ENCODE peak calls at places on chromosome 15, in five cellular contexts. I, D, T, P and U are unnamed samples.
A peak's percentile ranks its signal among the peaks of the same experiment; 100 is the strongest.

GRCh38 chr15:49415171-49415570 is 7.9 kb upstream of the FGF7 start:
- DNase-seq in D (no peak), I (no peak), T (no peak), P (no peak), U (no peak)

GRCh38 chr15:41828747-41829270 is 917 bp downstream of the JMJD7 start:
- DNase-seq in I (no peak), D (no peak), T (no peak), P (no peak), U (no peak)

GRCh38 chr15:70469651-70470555 is 293.5 kb downstream of the UACA start:
- DNase-seq in D (no peak), P (no peak), I (no peak), T (no peak), U (no peak)

GRCh38 chr15:48930735-48931134 is 33.0 kb downstream of the SHC4 start:
- DNase-seq in T (no peak), I (no peak), D (no peak), P (no peak), U (no peak)

GRCh38 chr15:72456684-72457083 is 17.4 kb upstream of the ARIH1 start:
- DNase-seq in D (no peak), P (no peak), T (no peak), I (no peak), U (no peak)

GRCh38 chr15:22878103-22878502 is 39.6 kb downstream of the NIPA2 start:
- DNase-seq in I (no peak), T (no peak), P (no peak), D (no peak), U (no peak)

GRCh38 chr15:39580630-39581500 is at the start of gene THBS1:
- DNase-seq in I (peak; percentile 93), P (peak; percentile 94), T (peak; percentile 89), D (peak; percentile 88), U (no peak)

GRCh38 chr15:27897481-27897880 is 201.6 kb downstream of the OCA2 start:
- DNase-seq in P (no peak), I (no peak), T (no peak), D (no peak), U (no peak)

GRCh38 chr15:101207867-101208288 is 44.0 kb downstream of the CHSY1 start:
- DNase-seq in T (no peak), I (peak; percentile 54), D (no peak), P (no peak), U (no peak)

GRCh38 chr15:93235321-93235720 is 146.3 kb upstream of the RGMA start:
- DNase-seq in P (no peak), I (no peak), D (no peak), T (no peak), U (no peak)

GRCh38 chr15:42385206-42385979 is 26.1 kb downstream of the CAPN3 start:
- DNase-seq in I (no peak), P (no peak), T (no peak), D (no peak), U (no peak)

GRCh38 chr15:39427705-39428104 is 153.2 kb upstream of the THBS1 start:
- DNase-seq in P (no peak), D (no peak), I (no peak), T (no peak), U (no peak)

GRCh38 chr15:45026646-45027045 is 3.7 kb downstream of the SORD start:
- DNase-seq in I (no peak), D (no peak), P (no peak), T (no peak), U (no peak)

GRCh38 chr15:49621327-49622210 is 721 bp downstream of the DTWD1 start:
- DNase-seq in D (no peak), T (no peak), P (no peak), I (no peak), U (no peak)

DNA sequence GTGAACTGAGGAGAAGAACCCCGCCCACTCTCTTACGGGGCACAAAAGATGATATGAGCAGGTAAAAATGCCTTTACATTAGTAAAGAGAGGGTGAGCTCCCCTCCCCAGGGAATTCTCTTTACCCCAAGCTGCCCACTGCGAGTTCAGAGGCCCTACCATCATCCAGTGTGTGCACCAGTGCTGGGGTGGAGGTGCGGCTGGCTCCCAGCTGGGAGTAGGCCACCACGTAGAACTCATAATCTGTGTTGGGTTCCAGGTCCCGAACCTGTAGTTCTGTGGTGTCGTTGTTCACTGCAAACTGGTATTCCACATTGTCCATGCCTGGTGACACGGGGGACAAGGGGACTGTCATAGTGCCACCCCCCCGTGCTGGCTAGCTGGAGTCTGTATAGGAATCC is 17.1 kb upstream of the IGDCC3 start:
- DNase-seq in P (no peak), I (no peak), D (no peak), T (no peak), U (no peak)
- H3K27me3 ChIP-seq in P (no peaks in the 10 kb centered on the region), I (peaks cover 2% of the 10 kb centered on the region), D (no peaks in the 10 kb centered on the region), T (peaks cover 32% of the 10 kb centered on the region), U (peaks cover 61% of the 10 kb centered on the region)

GRCh38 chr15:31487811-31488436 is 161.3 kb downstream of the KLF13 start:
- DNase-seq in P (no peak), D (no peak), I (no peak), T (no peak), U (no peak)
- TF ChIP-seq CTCF in P (no peak), D (no peak), I (no peak), T (no peak), U (no peak)

DNA sequence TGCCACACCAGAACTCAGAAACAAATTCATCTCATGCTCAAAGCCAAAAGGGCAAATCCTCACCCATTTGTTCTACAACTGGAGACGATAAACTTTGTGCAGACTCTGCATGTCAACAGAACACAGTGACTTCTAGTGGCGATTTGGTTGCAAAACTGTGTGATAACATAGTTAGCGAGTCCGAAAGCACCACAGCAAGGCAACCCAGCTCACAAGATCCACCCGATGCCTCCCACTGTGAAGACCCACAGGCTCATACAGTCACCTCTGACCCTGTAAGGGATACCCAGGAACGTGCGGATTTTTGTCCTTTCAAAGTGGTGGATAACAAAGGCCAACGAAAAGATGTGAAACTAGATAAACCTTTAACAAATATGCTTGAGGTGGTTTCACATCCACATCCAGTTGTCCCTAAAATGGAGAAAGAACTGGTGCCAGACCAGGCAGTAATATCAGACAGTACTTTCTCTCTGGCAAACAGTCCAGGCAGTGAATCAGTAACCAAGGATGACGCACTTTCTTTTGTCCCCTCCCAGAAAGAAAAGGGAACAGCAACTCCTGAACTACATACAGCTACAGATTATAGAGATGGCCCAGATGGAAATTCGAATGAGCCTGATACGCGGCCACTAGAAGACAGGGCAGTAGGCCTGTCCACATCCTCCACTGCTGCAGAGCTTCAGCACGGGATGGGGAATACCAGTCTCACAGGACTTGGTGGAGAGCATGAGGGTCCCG is 199.7 kb downstream of the AKAP13 start:
- DNase-seq in D (no peak), P (no peak), I (no peak), T (no peak), U (no peak)
- H3K27ac ChIP-seq in D (peak overlapping the region; percentile 91), P (no peak overlapping the region), I (peak overlapping the region; percentile 94), T (peak overlapping the region; percentile 88), U (peak overlapping the region; percentile 86)

GRCh38 chr15:60083318-60083717 is 79.2 kb downstream of the FOXB1 start:
- DNase-seq in D (no peak), T (no peak), P (no peak), I (no peak), U (no peak)
- H3K27me3 ChIP-seq in D (no peaks in the 10 kb centered on the region), T (peaks cover 22% of the 10 kb centered on the region), P (no peaks in the 10 kb centered on the region), I (peaks cover 9% of the 10 kb centered on the region), U (no peaks in the 10 kb centered on the region)

GRCh38 chr15:96585634-96586386 is 255.3 kb downstream of the NR2F2 start:
- DNase-seq in I (no peak), D (no peak), P (no peak), T (no peak), U (no peak)
- TF ChIP-seq CTCF in I (peak; percentile 22), D (no peak), P (no peak), T (no peak), U (no peak)

GRCh38 chr15:34365836-34366235 is 1.2 kb downstream of the LPCAT4 start:
- DNase-seq in I (no peak), D (no peak), P (no peak), T (no peak), U (no peak)
- H3K27ac ChIP-seq in I (peak overlapping the region; percentile 97), D (peak overlapping the region; percentile 95), P (peak overlapping the region; percentile 99), T (peak overlapping the region; percentile 100), U (peak overlapping the region; percentile 40)

DNA sequence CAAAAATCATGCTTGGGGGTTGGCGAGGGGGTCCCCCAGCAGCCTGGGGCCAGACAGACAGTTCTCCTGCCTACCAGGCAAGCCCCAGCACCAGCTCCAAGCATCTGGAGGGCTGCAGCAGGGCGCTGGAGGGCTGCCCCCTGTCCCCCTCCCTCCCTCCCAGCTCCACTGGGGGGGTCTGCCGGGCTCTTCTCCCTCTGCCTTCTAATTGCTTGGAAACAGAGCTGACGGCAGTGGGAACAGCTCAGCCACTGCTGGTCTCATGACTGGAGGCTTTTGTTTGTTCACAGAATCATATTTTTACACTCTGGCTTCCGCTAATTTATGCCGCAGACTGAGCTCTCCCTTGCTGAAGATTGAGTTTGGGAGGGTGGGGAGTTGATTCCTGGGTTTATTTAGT is 51.3 kb upstream of the INSYN1 start:
- DNase-seq in I (no peak), T (no peak), P (no peak), D (no peak), U (no peak)
- H3K27me3 ChIP-seq in I (no peaks in the 10 kb centered on the region), T (no peaks in the 10 kb centered on the region), P (no peaks in the 10 kb centered on the region), D (no peaks in the 10 kb centered on the region), U (no peaks in the 10 kb centered on the region)

DNA sequence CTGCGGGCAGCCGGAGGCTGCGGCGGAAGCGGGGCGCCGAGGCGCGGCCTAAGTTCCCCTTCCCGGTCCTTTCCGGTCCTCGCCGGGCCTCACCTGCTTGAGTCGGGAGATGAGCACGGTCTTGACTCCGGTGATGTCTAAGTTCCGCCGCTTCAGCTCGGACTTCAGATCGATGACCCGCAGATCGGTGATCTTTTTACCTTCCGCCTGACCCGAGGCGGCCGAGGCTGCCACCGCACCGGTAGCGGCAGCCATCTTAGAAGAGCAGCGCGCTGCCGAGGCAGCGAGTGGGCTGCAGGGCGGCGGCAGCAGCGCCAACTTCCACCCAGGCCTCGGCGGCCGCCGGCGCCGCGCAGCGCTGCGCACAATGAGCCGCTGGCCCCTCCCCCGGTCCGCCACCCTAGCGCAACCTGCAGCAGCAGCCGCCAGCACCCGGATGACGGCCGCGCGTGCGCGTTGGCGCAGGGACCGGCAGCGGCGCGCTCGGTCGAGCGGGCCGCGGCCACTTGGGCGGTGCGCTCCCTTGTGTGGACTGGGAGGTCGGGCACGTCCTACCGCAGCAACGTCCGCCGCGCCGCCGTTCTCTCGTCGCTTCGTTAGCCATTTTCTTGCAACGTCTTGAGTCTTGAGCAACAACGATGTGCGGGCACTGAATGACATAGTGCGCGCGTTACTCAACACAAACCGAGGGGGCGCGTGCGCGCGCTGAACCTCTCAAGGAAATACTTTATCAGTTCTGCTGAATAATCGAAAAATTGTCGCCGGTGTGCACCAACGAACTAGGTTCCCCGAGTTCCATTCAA is at the start of gene SLTM:
- DNase-seq in I (peak; percentile 94), T (peak; percentile 97), D (peak; percentile 97), P (peak; percentile 92), U (peak; percentile 94)
- TF ChIP-seq CTCF in I (peak; percentile 20), T (no peak), D (no peak), P (no peak), U (no peak)

GRCh38 chr15:66644815-66645345 is 57.2 kb upstream of the SMAD6 start:
- DNase-seq in D (no peak), T (no peak), I (no peak), P (no peak), U (no peak)

GRCh38 chr15:66644000-66644787 is 57.8 kb upstream of the SMAD6 start:
- DNase-seq in T (no peak), I (no peak), P (no peak), D (no peak), U (no peak)

GRCh38 chr15:66646308-66646707 is 55.7 kb upstream of the SMAD6 start:
- DNase-seq in P (no peak), T (no peak), I (no peak), D (no peak), U (no peak)

GRCh38 chr15:66641485-66642313 is 60.3 kb upstream of the SMAD6 start:
- DNase-seq in T (no peak), P (no peak), I (no peak), D (no peak), U (no peak)

GRCh38 chr15:66642514-66642913 is 59.5 kb upstream of the SMAD6 start:
- DNase-seq in I (no peak), D (no peak), T (no peak), P (no peak), U (no peak)
- H3K27ac ChIP-seq in I (no peak overlapping the region), D (no peak overlapping the region), T (no peak overlapping the region), P (no peak overlapping the region), U (no peak overlapping the region)